ENCODE peak calls at places on chromosomes 12 and 14, in six cellular contexts. F, X, U, T, A and C are unnamed samples.

GRCh38 chr14:105851716-105852377 is 325.5 kb downstream of the TMEM121 start:
- DNase-seq in F (no peak), X (no peak), U (no peak), T (no peak), A (no peak), C (no peak)

GRCh38 chr12:108845696-108846095 is 11.7 kb downstream of the SSH1 start:
- DNase-seq in F (no peak), X (no peak), U (no peak), T (no peak), A (no peak), C (no peak)

GRCh38 chr14:73743431-73743931 is 29.3 kb upstream of the PNMA1 start:
- DNase-seq in F (no peak), X (no peak), U (no peak), T (peak), A (no peak), C (no peak)

GRCh38 chr12:56720696-56721615 is 4.1 kb downstream of the NACA start:
- DNase-seq in F (no peak), X (no peak), U (no peak), T (no peak), A (no peak), C (no peak)

GRCh38 chr12:54175130-54175963 is 13.4 kb downstream of the SMUG1 start:
- DNase-seq in F (no peak), X (no peak), U (no peak), T (no peak), A (no peak), C (no peak)

GRCh38 chr14:51652168-51653095 is 722 bp downstream of the FRMD6 start:
- DNase-seq in F (peak), X (no peak), U (peak), T (peak), A (peak), C (no peak)

GRCh38 chr12:24045816-24046257 is 96.4 kb upstream of the SOX5 start:
- DNase-seq in F (no peak), X (peak), U (no peak), T (no peak), A (no peak), C (no peak)

GRCh38 chr14:102831163-102831804 is 54.0 kb downstream of the TRAF3 start:
- DNase-seq in F (no peak), X (no peak), U (no peak), T (no peak), A (no peak), C (no peak)

GRCh38 chr14:83006071-83006670 is 1472.5 kb upstream of the SEL1L start:
- DNase-seq in F (no peak), X (no peak), U (no peak), T (no peak), A (no peak), C (no peak)